ENCODE peak calls at places on chromosome 7, in six cellular contexts. O is heart right ventricle, H is fibroblast of lung, U is transverse colon, B is neural progenitor cell, Y is lung. J is an unnamed sample.

GRCh38 chr7:155205368-155206285 is 92.1 kb upstream of the INSIG1 start:
- DNase-seq in O (peak), H (peak), U (peak), B (peak), Y (peak), J (no peak)

GRCh38 chr7:157250605-157251228 is 86.1 kb upstream of the DNAJB6 start:
- DNase-seq in O (no peak), H (peak), U (peak), B (peak), Y (peak), J (peak)

GRCh38 chr7:16419126-16419525 is 2.2 kb downstream of the CRPPA start:
- DNase-seq in O (no peak), H (no peak), U (no peak), B (no peak), Y (no peak), J (no peak)

GRCh38 chr7:151086802-151087246 is 549 bp downstream of the AGAP3 start:
- DNase-seq in O (no peak), H (peak), U (peak), B (peak), Y (no peak), J (peak)

GRCh38 chr7:116142850-116143249 is 67.5 kb upstream of the TES start:
- DNase-seq in O (no peak), H (no peak), U (no peak), B (no peak), Y (no peak), J (no peak)

GRCh38 chr7:51451751-51452465 is 135.3 kb upstream of the COBL start:
- DNase-seq in O (no peak), H (no peak), U (no peak), B (peak), Y (no peak), J (peak)

GRCh38 chr7:120950026-120950538 is 495 bp upstream of the ING3 start:
- DNase-seq in O (no peak), H (no peak), U (no peak), B (no peak), Y (no peak), J (no peak)

GRCh38 chr7:84088669-84089278 is 105.8 kb downstream of the SEMA3A start:
- DNase-seq in O (no peak), H (peak), U (no peak), B (no peak), Y (no peak), J (no peak)

GRCh38 chr7:1269336-1269890 is 36.7 kb downstream of the UNCX start:
- DNase-seq in O (no peak), H (no peak), U (no peak), B (no peak), Y (no peak), J (no peak)

GRCh38 chr7:318476-319266 is 28.7 kb downstream of the FOXL3 start:
- DNase-seq in O (peak), H (no peak), U (peak), B (no peak), Y (no peak), J (peak)

GRCh38 chr7:71131753-71132520 is at the start of gene GALNT17:
- DNase-seq in O (peak), H (no peak), U (no peak), B (peak), Y (no peak), J (peak)

GRCh38 chr7:123538897-123539296 is 4.5 kb upstream of the IQUB start:
- DNase-seq in O (no peak), H (no peak), U (no peak), B (no peak), Y (no peak), J (no peak)

GRCh38 chr7:102081244-102081627 is 205.4 kb upstream of the SH2B2 start:
- DNase-seq in O (no peak), H (no peak), U (no peak), B (no peak), Y (no peak), J (no peak)

GRCh38 chr7:334618-335357 is 44.8 kb downstream of the FOXL3 start:
- DNase-seq in O (no peak), H (no peak), U (no peak), B (no peak), Y (no peak), J (peak)

GRCh38 chr7:156675721-156676120 is 35.1 kb downstream of the RNF32 start:
- DNase-seq in O (no peak), H (no peak), U (no peak), B (no peak), Y (no peak), J (no peak)

GRCh38 chr7:73519867-73520672 is 2.0 kb downstream of the BAZ1B start:
- DNase-seq in O (no peak), H (no peak), U (peak), B (peak), Y (no peak), J (no peak)

GRCh38 chr7:75979361-75980125 is 14.9 kb downstream of the TMEM120A start:
- DNase-seq in O (no peak), H (no peak), U (no peak), B (no peak), Y (no peak), J (no peak)

GRCh38 chr7:28165971-28166955 is 14.3 kb downstream of the JAZF1 start:
- DNase-seq in O (no peak), H (peak), U (no peak), B (no peak), Y (no peak), J (no peak)

GRCh38 chr7:28165221-28165807 is 15.3 kb downstream of the JAZF1 start:
- DNase-seq in O (no peak), H (no peak), U (no peak), B (peak), Y (no peak), J (no peak)

GRCh38 chr7:28161319-28161718 is 19.3 kb downstream of the JAZF1 start:
- DNase-seq in O (no peak), H (no peak), U (no peak), B (no peak), Y (no peak), J (no peak)

GRCh38 chr7:28166982-28167715 is 13.4 kb downstream of the JAZF1 start:
- DNase-seq in O (no peak), H (peak), U (no peak), B (no peak), Y (no peak), J (no peak)

DNA sequence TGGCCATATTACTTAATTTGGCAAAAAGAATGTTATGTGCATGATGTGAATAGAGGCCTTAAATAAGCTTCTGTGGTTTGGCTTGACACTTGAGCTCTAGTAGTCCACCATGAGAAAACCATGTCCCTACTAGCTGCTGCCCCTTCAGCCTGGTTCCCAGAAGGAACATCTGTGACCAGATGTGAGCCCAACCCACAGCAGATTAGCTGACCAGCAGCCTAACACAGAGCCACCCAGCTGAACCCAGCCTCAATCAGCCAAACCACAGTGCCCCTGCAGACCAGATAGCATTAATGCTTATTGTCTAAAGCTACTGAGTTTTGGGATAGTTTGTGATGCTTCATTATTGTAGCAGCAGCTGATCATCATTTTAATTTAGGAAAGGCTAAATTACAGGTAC is 16.6 kb downstream of the JAZF1 start:
- DNase-seq in O (no peak), H (peak), U (no peak), B (no peak), Y (no peak), J (peak)
- TF ChIP-seq CTCF in O (no peak), H (peak), U (no peak), B (no peak), Y (no peak), J (no peak)

DNA sequence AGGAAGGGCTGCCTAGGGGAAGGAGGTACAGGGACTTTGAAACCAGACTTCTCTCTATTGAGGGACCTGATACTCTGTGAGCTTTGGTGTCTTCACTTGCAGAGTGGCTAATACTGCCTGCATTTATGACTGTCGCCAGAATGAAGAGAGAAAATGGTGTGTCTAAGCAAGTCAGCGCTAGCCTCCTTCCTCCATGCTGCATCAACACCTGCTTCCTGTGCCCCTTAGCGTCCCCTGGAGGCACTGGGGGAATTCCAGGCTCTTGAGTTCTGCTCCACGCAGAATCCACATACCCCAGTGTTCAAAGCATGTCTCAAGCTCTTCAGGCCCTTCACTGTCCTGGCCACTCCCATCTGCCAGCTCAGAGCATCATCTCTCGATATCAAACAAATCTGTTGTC is 140.5 kb downstream of the PKD1L1 start:
- DNase-seq in O (no peak), H (no peak), U (no peak), B (peak), Y (no peak), J (no peak)
- TF ChIP-seq CTCF in O (no peak), H (no peak), U (no peak), B (peak), Y (no peak), J (no peak)

GRCh38 chr7:134549366-134549765 is 456 bp downstream of the AKR1B15 start:
- DNase-seq in O (no peak), H (no peak), U (no peak), B (no peak), Y (no peak), J (no peak)

GRCh38 chr7:134553976-134554375 is 5.1 kb downstream of the AKR1B15 start:
- DNase-seq in O (no peak), H (no peak), U (no peak), B (peak), Y (no peak), J (no peak)

GRCh38 chr7:134554417-134554966 is 5.6 kb downstream of the AKR1B15 start:
- DNase-seq in O (no peak), H (no peak), U (no peak), B (no peak), Y (no peak), J (no peak)

GRCh38 chr7:134548877-134549276 is at the start of gene AKR1B15:
- DNase-seq in O (no peak), H (no peak), U (no peak), B (no peak), Y (no peak), J (no peak)

GRCh38 chr7:134552105-134552504 is 3.2 kb downstream of the AKR1B15 start:
- DNase-seq in O (no peak), H (peak), U (peak), B (peak), Y (no peak), J (no peak)
- TF ChIP-seq CTCF in O (no peak), H (peak), U (peak), B (peak), Y (no peak), J (no peak)

GRCh38 chr7:7424151-7424873 is 111.4 kb downstream of the COL28A1 start:
- DNase-seq in O (peak), H (peak), U (peak), B (peak), Y (peak), J (peak)

GRCh38 chr7:7425321-7425720 is 110.4 kb downstream of the COL28A1 start:
- DNase-seq in O (no peak), H (no peak), U (no peak), B (no peak), Y (no peak), J (no peak)

GRCh38 chr7:7418997-7419396 is 116.7 kb downstream of the COL28A1 start:
- DNase-seq in O (no peak), H (no peak), U (no peak), B (no peak), Y (no peak), J (no peak)

GRCh38 chr7:7421850-7422249 is 113.8 kb downstream of the COL28A1 start:
- DNase-seq in O (no peak), H (no peak), U (no peak), B (no peak), Y (no peak), J (no peak)

GRCh38 chr7:7422641-7423040 is 113.0 kb downstream of the COL28A1 start:
- DNase-seq in O (no peak), H (no peak), U (no peak), B (no peak), Y (no peak), J (no peak)
- TF ChIP-seq CTCF in O (no peak), H (no peak), U (no peak), B (no peak), Y (no peak), J (no peak)

J was measured in glutamatergic neuron.